ENCODE peak calls at places on chromosomes 6 and 20, in four cellular contexts. One of them, this sample, is unnamed.

GRCh38 chr6:160742090-160742489 is 40.0 kb downstream of the PLG start:
- DNase-seq in fibroblast of mammary gland: no peak
- DNase-seq in hepatocyte: no peak
- DNase-seq in CD8-positive, alpha-beta T cell: no peak
- DNase-seq in this sample: peak

GRCh38 chr6:28953039-28953872 is 29.5 kb upstream of the TRIM27 start:
- DNase-seq in fibroblast of mammary gland: peak
- DNase-seq in hepatocyte: peak
- DNase-seq in CD8-positive, alpha-beta T cell: peak
- DNase-seq in this sample: peak

GRCh38 chr20:36632147-36632486 is 13.9 kb downstream of the SLA2 start:
- DNase-seq in CD8-positive, alpha-beta T cell: no peak
- DNase-seq in fibroblast of mammary gland: no peak
- DNase-seq in hepatocyte: no peak
- DNase-seq in this sample: no peak

GRCh38 chr6:75493400-75494064 is at the start of gene FILIP1:
- DNase-seq in hepatocyte: peak
- DNase-seq in CD8-positive, alpha-beta T cell: no peak
- DNase-seq in fibroblast of mammary gland: peak
- DNase-seq in this sample: peak

GRCh38 chr20:5267092-5267491 is 49.7 kb downstream of the PROKR2 start:
- DNase-seq in hepatocyte: no peak
- DNase-seq in CD8-positive, alpha-beta T cell: no peak
- DNase-seq in fibroblast of mammary gland: no peak
- DNase-seq in this sample: peak

GRCh38 chr20:237918-238317 is 10.9 kb downstream of the DEFB129 start:
- DNase-seq in CD8-positive, alpha-beta T cell: no peak
- DNase-seq in fibroblast of mammary gland: no peak
- DNase-seq in hepatocyte: no peak
- DNase-seq in this sample: no peak

GRCh38 chr6:85669735-85670194 is 27.1 kb upstream of the SYNCRIP start:
- DNase-seq in CD8-positive, alpha-beta T cell: peak
- DNase-seq in hepatocyte: no peak
- DNase-seq in fibroblast of mammary gland: peak
- DNase-seq in this sample: peak

GRCh38 chr6:157946865-157947532 is 34.7 kb upstream of the SYNJ2 start:
- DNase-seq in hepatocyte: no peak
- DNase-seq in CD8-positive, alpha-beta T cell: no peak
- DNase-seq in fibroblast of mammary gland: peak
- DNase-seq in this sample: peak

GRCh38 chr6:136607204-136607931 is 57.1 kb upstream of the MAP7 start:
- DNase-seq in hepatocyte: no peak
- DNase-seq in CD8-positive, alpha-beta T cell: no peak
- DNase-seq in fibroblast of mammary gland: peak
- DNase-seq in this sample: no peak

GRCh38 chr6:134740473-134741192 is 209.3 kb downstream of the ALDH8A1 start:
- DNase-seq in hepatocyte: no peak
- DNase-seq in fibroblast of mammary gland: peak
- DNase-seq in CD8-positive, alpha-beta T cell: no peak
- DNase-seq in this sample: no peak

GRCh38 chr20:45038747-45039469 is 62.0 kb downstream of the KCNS1 start:
- DNase-seq in fibroblast of mammary gland: no peak
- DNase-seq in hepatocyte: no peak
- DNase-seq in CD8-positive, alpha-beta T cell: no peak
- DNase-seq in this sample: no peak

GRCh38 chr6:155310596-155310995 is 3.7 kb downstream of the TFB1M start:
- DNase-seq in hepatocyte: no peak
- DNase-seq in fibroblast of mammary gland: peak
- DNase-seq in CD8-positive, alpha-beta T cell: no peak
- DNase-seq in this sample: no peak

GRCh38 chr6:11207199-11207968 is 25.1 kb downstream of the NEDD9 start:
- DNase-seq in CD8-positive, alpha-beta T cell: no peak
- DNase-seq in hepatocyte: peak
- DNase-seq in fibroblast of mammary gland: peak
- DNase-seq in this sample: no peak

GRCh38 chr20:9969626-9970025 is 65.2 kb upstream of the ANKEF1 start:
- DNase-seq in fibroblast of mammary gland: peak
- DNase-seq in hepatocyte: no peak
- DNase-seq in CD8-positive, alpha-beta T cell: no peak
- DNase-seq in this sample: no peak

GRCh38 chr20:3727333-3728035 is 5.0 kb upstream of the HSPA12B start:
- DNase-seq in CD8-positive, alpha-beta T cell: no peak
- DNase-seq in fibroblast of mammary gland: peak
- DNase-seq in hepatocyte: no peak
- DNase-seq in this sample: no peak

GRCh38 chr20:14434379-14435136 is 97.1 kb upstream of the FLRT3 start:
- DNase-seq in fibroblast of mammary gland: peak
- DNase-seq in hepatocyte: no peak
- DNase-seq in CD8-positive, alpha-beta T cell: no peak
- DNase-seq in this sample: no peak

GRCh38 chr6:138410972-138411667 is 7.1 kb downstream of the HEBP2 start:
- DNase-seq in fibroblast of mammary gland: peak
- DNase-seq in CD8-positive, alpha-beta T cell: no peak
- DNase-seq in hepatocyte: no peak
- DNase-seq in this sample: peak

GRCh38 chr6:119342430-119342829 is 7.1 kb downstream of the MAN1A1 start:
- DNase-seq in CD8-positive, alpha-beta T cell: no peak
- DNase-seq in hepatocyte: no peak
- DNase-seq in fibroblast of mammary gland: no peak
- DNase-seq in this sample: no peak
- H3K4me3 ChIP-seq in CD8-positive, alpha-beta T cell: no peak
- H3K4me3 ChIP-seq in hepatocyte: no peak
- H3K4me3 ChIP-seq in fibroblast of mammary gland: no peak
- H3K4me3 ChIP-seq in this sample: no peak

GRCh38 chr6:90230547-90231240 is 65.9 kb downstream of the BACH2 start:
- DNase-seq in fibroblast of mammary gland: peak
- DNase-seq in hepatocyte: no peak
- DNase-seq in CD8-positive, alpha-beta T cell: no peak
- DNase-seq in this sample: no peak
- TF ChIP-seq CTCF in fibroblast of mammary gland: no peak
- TF ChIP-seq CTCF in hepatocyte: no peak
- TF ChIP-seq CTCF in CD8-positive, alpha-beta T cell: no peak
- TF ChIP-seq CTCF in this sample: no peak

GRCh38 chr20:32052792-32053362 is 835 bp downstream of the HCK start:
- DNase-seq in CD8-positive, alpha-beta T cell: no peak
- DNase-seq in hepatocyte: no peak
- DNase-seq in fibroblast of mammary gland: no peak
- DNase-seq in this sample: peak
- H3K4me3 ChIP-seq in CD8-positive, alpha-beta T cell: no peak
- H3K4me3 ChIP-seq in hepatocyte: no peak
- H3K4me3 ChIP-seq in fibroblast of mammary gland: no peak
- H3K4me3 ChIP-seq in this sample: peak

GRCh38 chr6:79584332-79584731 is 46.8 kb upstream of the SH3BGRL2 start:
- DNase-seq in CD8-positive, alpha-beta T cell: no peak
- DNase-seq in fibroblast of mammary gland: no peak
- DNase-seq in hepatocyte: no peak
- DNase-seq in this sample: no peak

GRCh38 chr6:79589701-79590100 is 41.4 kb upstream of the SH3BGRL2 start:
- DNase-seq in CD8-positive, alpha-beta T cell: no peak
- DNase-seq in hepatocyte: no peak
- DNase-seq in fibroblast of mammary gland: no peak
- DNase-seq in this sample: no peak

DNA sequence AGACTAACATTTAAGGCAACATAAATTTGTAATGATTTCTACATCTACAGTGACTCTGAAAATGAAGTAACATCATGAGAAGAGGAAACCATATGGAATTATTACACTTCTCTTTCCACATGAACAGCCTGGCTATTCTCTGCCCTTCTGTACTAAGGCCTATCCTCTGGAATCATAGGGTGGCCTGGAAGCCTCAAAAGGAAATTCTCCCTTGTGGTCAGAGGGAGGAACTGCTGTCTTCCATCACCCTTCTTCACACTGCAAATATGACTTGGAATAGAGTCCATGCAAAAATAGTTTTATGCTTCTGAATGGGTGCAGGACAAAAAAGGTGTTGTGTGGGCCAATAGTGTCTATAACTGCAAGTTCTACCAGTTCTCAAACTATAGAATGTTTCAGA is 44.6 kb upstream of the SH3BGRL2 start:
- DNase-seq in hepatocyte: peak
- DNase-seq in fibroblast of mammary gland: peak
- DNase-seq in CD8-positive, alpha-beta T cell: no peak
- DNase-seq in this sample: no peak
- TF ChIP-seq CTCF in hepatocyte: peak
- TF ChIP-seq CTCF in fibroblast of mammary gland: peak
- TF ChIP-seq CTCF in CD8-positive, alpha-beta T cell: no peak
- TF ChIP-seq CTCF in this sample: peak

GRCh38 chr6:74404366-74404765 is 708.4 kb downstream of the CD109 start:
- DNase-seq in hepatocyte: no peak
- DNase-seq in fibroblast of mammary gland: peak
- DNase-seq in CD8-positive, alpha-beta T cell: no peak
- DNase-seq in this sample: no peak

GRCh38 chr6:74415056-74415455 is 719.1 kb downstream of the CD109 start:
- DNase-seq in CD8-positive, alpha-beta T cell: no peak
- DNase-seq in fibroblast of mammary gland: peak
- DNase-seq in hepatocyte: no peak
- DNase-seq in this sample: no peak

GRCh38 chr6:74408844-74409243 is 712.8 kb downstream of the CD109 start:
- DNase-seq in CD8-positive, alpha-beta T cell: no peak
- DNase-seq in hepatocyte: no peak
- DNase-seq in fibroblast of mammary gland: peak
- DNase-seq in this sample: no peak

GRCh38 chr6:74410630-74411029 is 714.6 kb downstream of the CD109 start:
- DNase-seq in hepatocyte: no peak
- DNase-seq in CD8-positive, alpha-beta T cell: no peak
- DNase-seq in fibroblast of mammary gland: peak
- DNase-seq in this sample: no peak

GRCh38 chr6:74409447-74409846 is 713.4 kb downstream of the CD109 start:
- DNase-seq in hepatocyte: peak
- DNase-seq in fibroblast of mammary gland: peak
- DNase-seq in CD8-positive, alpha-beta T cell: no peak
- DNase-seq in this sample: peak
- H3K4me3 ChIP-seq in hepatocyte: no peak
- H3K4me3 ChIP-seq in fibroblast of mammary gland: no peak
- H3K4me3 ChIP-seq in CD8-positive, alpha-beta T cell: no peak
- H3K4me3 ChIP-seq in this sample: no peak

GRCh38 chr6:100257661-100258395 is 206.9 kb downstream of the SIM1 start:
- DNase-seq in CD8-positive, alpha-beta T cell: no peak
- DNase-seq in hepatocyte: no peak
- DNase-seq in fibroblast of mammary gland: peak
- DNase-seq in this sample: peak
- TF ChIP-seq CTCF in CD8-positive, alpha-beta T cell: no peak
- TF ChIP-seq CTCF in hepatocyte: peak
- TF ChIP-seq CTCF in fibroblast of mammary gland: peak
- TF ChIP-seq CTCF in this sample: no peak

DNA sequence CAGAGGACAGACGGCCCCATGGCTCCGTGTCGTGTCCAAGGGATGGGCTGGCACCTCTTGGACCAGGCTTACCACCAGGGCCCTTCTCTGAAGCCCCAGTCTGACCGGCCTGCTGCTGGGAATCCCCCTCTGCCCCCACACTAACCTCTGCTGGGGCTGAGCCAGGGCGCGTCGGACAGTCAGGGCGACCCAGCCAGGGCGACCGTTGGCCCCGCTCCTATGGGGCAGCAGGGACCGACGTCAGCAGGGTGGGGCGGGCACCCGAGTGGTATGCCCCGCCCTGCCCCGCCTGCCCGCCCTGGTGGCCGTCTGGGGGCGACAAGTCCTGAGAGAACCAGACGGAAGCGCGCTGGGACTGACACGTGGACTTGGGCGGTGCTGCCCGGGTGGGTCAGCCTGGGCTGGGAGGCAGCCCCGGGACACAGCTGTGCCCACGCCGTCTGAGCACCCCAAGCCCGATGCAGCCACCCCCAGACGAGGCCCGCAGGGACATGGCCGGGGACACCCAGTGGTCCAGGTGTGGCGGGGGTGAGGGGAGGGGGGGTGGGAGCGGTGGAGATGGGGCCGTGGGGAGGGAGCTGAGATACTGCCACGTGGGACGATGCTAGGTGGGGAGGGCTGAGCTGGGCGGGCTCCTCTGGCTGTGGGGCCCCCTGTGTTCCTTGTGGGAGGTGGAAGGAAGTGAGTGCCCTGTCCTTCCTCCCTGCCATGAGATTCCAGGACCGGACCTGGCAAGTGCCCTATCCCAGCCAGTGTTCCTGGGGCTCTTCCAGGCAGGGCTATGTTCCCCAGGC is at the start of gene SLC17A9:
- DNase-seq in fibroblast of mammary gland: peak
- DNase-seq in hepatocyte: peak
- DNase-seq in CD8-positive, alpha-beta T cell: no peak
- DNase-seq in this sample: peak
- H3K4me3 ChIP-seq in fibroblast of mammary gland: peak
- H3K4me3 ChIP-seq in hepatocyte: peak
- H3K4me3 ChIP-seq in CD8-positive, alpha-beta T cell: peak
- H3K4me3 ChIP-seq in this sample: peak

GRCh38 chr6:150074651-150075416 is 5.9 kb upstream of the ULBP3 start:
- DNase-seq in fibroblast of mammary gland: no peak
- DNase-seq in CD8-positive, alpha-beta T cell: no peak
- DNase-seq in hepatocyte: no peak
- DNase-seq in this sample: no peak
- TF ChIP-seq CTCF in fibroblast of mammary gland: no peak
- TF ChIP-seq CTCF in CD8-positive, alpha-beta T cell: no peak
- TF ChIP-seq CTCF in hepatocyte: no peak
- TF ChIP-seq CTCF in this sample: no peak

DNA sequence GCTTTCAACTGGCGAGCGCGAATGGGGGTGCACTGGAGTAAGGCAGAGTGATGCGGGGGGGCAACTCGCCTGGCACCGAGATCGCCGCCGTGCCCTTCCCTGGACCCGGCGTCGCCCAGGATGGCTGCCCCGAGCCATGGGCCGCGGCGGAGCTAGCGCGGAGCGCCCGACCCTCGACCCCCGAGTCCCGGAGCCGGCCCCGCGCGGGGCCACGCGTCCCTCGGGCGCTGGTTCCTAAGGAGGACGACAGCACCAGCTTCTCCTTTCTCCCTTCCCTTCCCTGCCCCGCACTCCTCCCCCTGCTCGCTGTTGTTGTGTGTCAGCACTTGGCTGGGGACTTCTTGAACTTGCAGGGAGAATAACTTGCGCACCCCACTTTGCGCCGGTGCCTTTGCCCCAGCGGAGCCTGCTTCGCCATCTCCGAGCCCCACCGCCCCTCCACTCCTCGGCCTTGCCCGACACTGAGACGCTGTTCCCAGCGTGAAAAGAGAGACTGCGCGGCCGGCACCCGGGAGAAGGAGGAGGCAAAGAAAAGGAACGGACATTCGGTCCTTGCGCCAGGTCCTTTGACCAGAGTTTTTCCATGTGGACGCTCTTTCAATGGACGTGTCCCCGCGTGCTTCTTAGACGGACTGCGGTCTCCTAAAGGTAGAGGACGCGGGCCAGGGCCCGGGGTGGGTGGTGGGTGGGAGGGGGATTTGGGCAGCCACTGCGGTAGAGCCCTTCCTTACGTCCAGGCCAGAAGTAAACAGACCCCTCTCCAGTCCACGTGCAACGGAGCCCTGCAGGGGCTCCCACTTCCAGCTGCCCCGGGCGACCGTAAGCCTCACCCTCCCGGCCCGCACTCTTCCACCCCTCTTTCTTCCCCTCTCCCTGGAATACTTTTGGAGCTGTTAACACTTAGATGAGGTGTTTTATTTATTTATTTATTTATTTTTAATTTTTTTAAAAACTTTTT is 1.0 kb downstream of the BMP2 start:
- DNase-seq in fibroblast of mammary gland: no peak
- DNase-seq in hepatocyte: peak
- DNase-seq in CD8-positive, alpha-beta T cell: no peak
- DNase-seq in this sample: no peak
- H3K4me3 ChIP-seq in fibroblast of mammary gland: peak
- H3K4me3 ChIP-seq in hepatocyte: peak
- H3K4me3 ChIP-seq in CD8-positive, alpha-beta T cell: no peak
- H3K4me3 ChIP-seq in this sample: peak

This sample was measured in GM12865.